ENCODE peak calls at places on chromosomes 12 and 14, in six cellular contexts. A is NCI-H2081; D is NCI-H345; M is PC-3; K is activated naive CD4-positive, alpha-beta T cell treated with anti-CD3 and anti-CD28 coated beads, Interleukin-2, amount 50 U/mL, for 16 hours; O is activated T-cell treated with anti-CD3 and anti-CD28 coated beads, Interleukin-2, amount 50 U/mL, for 4 hours. W is an unnamed sample.

GRCh38 chr12:32454075-32454474 is 54.7 kb downstream of the FGD4 start:
- DNase-seq in A (no peak), D (no peak), K (no peak), O (no peak), M (peak), W (no peak)

GRCh38 chr12:24425601-24425970 is 476.1 kb upstream of the SOX5 start:
- DNase-seq in D (no peak), A (no peak), M (no peak), K (no peak), O (no peak), W (no peak)

GRCh38 chr14:62179367-62180018 is 417.3 kb downstream of the SNAPC1 start:
- DNase-seq in D (peak), O (no peak), K (no peak), A (peak), M (peak), W (peak)

GRCh38 chr14:61476737-61477410 is 155.5 kb downstream of the PRKCH start:
- DNase-seq in O (peak), A (no peak), M (no peak), K (peak), D (no peak), W (no peak)

GRCh38 chr14:65255583-65256443 is 153.5 kb upstream of the MAX start:
- DNase-seq in A (no peak), O (no peak), D (peak), M (peak), K (no peak), W (no peak)

GRCh38 chr14:89270439-89271227 is 146.4 kb downstream of the FOXN3 start:
- DNase-seq in D (no peak), O (no peak), A (no peak), K (no peak), M (no peak), W (no peak)

GRCh38 chr12:71746983-71747611 is 7.6 kb upstream of the RAB21 start:
- DNase-seq in M (peak), O (peak), A (peak), K (peak), D (peak), W (peak)

GRCh38 chr12:122860052-122860853 is 25.0 kb downstream of the HIP1R start:
- DNase-seq in A (peak), K (peak), O (peak), D (peak), M (peak), W (peak)

GRCh38 chr14:24734917-24735500 is 101.0 kb upstream of the GZMB start:
- DNase-seq in O (no peak), M (peak), D (peak), A (peak), K (no peak), W (peak)

GRCh38 chr12:6347367-6348338 is 5.8 kb upstream of the TNFRSF1A start:
- DNase-seq in O (no peak), A (no peak), M (no peak), K (no peak), D (no peak), W (no peak)

GRCh38 chr12:121400332-121401139 is 618 bp downstream of the RNF34 start:
- DNase-seq in K (peak), D (peak), O (peak), M (peak), A (peak), W (peak)

GRCh38 chr12:51820721-51821422 is 27.6 kb downstream of the FIGNL2 start:
- DNase-seq in O (peak), K (peak), M (peak), D (peak), A (peak), W (peak)

GRCh38 chr12:53603804-53604203 is 22.4 kb downstream of the ATF7 start:
- DNase-seq in D (no peak), A (no peak), O (no peak), K (no peak), M (no peak), W (no peak)

GRCh38 chr12:54956322-54956721 is 28.2 kb downstream of the TESPA1 start:
- DNase-seq in O (no peak), D (no peak), M (no peak), K (no peak), A (no peak), W (no peak)

GRCh38 chr14:73662439-73663056 is 17.8 kb downstream of the DNAL1 start:
- DNase-seq in D (no peak), A (no peak), O (no peak), K (no peak), M (peak), W (no peak)

GRCh38 chr12:121282072-121282742 is 14.3 kb downstream of the CAMKK2 start:
- DNase-seq in D (no peak), A (no peak), O (no peak), K (no peak), M (no peak), W (no peak)

GRCh38 chr14:53628747-53629146 is 327.9 kb downstream of the BMP4 start:
- DNase-seq in K (no peak), A (no peak), D (no peak), M (no peak), O (no peak), W (no peak)

GRCh38 chr12:94100254-94100653 is 48.1 kb upstream of the PLXNC1 start:
- DNase-seq in M (peak), A (no peak), O (no peak), D (peak), K (peak), W (peak)

GRCh38 chr12:105262461-105263184 is 26.6 kb upstream of the APPL2 start:
- DNase-seq in O (no peak), A (no peak), K (no peak), D (no peak), M (no peak), W (no peak)